ENCODE peak calls at places on chromosomes 4 and X, in five cellular contexts. K is uterus, C is hepatocyte, X is thoracic aorta, Q is kidney. A is an unnamed sample.

GRCh38 chr4:86587016-86587713 is 7.0 kb upstream of the PTPN13 start:
- DNase-seq in K (no peak), C (peak), X (no peak), Q (no peak), A (no peak)

GRCh38 chr4:76562161-76562560 is 127.1 kb downstream of the SHROOM3 start:
- DNase-seq in K (no peak), C (no peak), X (no peak), Q (no peak), A (no peak)

GRCh38 chr4:83285022-83285387 is 407 bp upstream of the COQ2 start:
- DNase-seq in K (no peak), C (peak), X (no peak), Q (no peak), A (no peak)

GRCh38 chrX:140709421-140709846 is at the start of gene LINC00632:
- DNase-seq in K (no peak), C (no peak), X (no peak), Q (no peak), A (peak)

GRCh38 chr4:77959566-77960338 is 97.1 kb downstream of the MRPL1 start:
- DNase-seq in K (no peak), C (peak), X (no peak), Q (no peak), A (no peak)

GRCh38 chr4:13159041-13159620 is 325.0 kb downstream of the RAB28 start:
- DNase-seq in K (no peak), C (no peak), X (no peak), Q (no peak), A (no peak)

GRCh38 chr4:118835896-118836762 is at the start of gene SEC24D:
- DNase-seq in K (peak), C (peak), X (peak), Q (peak), A (peak)

GRCh38 chrX:13491061-13491460 is 78.3 kb upstream of the EGFL6 start:
- DNase-seq in K (no peak), C (no peak), X (no peak), Q (no peak), A (no peak)

GRCh38 chrX:9369802-9370291 is 95.0 kb upstream of the TBL1X start:
- DNase-seq in K (no peak), C (no peak), X (no peak), Q (no peak), A (no peak)

GRCh38 chrX:55451626-55451989 is 319 bp upstream of the MAGEH1 start:
- DNase-seq in K (no peak), C (no peak), X (no peak), Q (no peak), A (no peak)

GRCh38 chrX:97102938-97103337 is 219.2 kb downstream of the RPA4 start:
- DNase-seq in K (no peak), C (no peak), X (no peak), Q (no peak), A (no peak)

GRCh38 chr4:151743128-151743854 is 17.5 kb downstream of the GATB start:
- DNase-seq in K (no peak), C (no peak), X (no peak), Q (no peak), A (no peak)

GRCh38 chr4:137967480-137968190 is 274.5 kb downstream of the SLC7A11 start:
- DNase-seq in K (no peak), C (no peak), X (no peak), Q (no peak), A (no peak)

GRCh38 chr4:1383728-1384591 is 22.3 kb downstream of the NKX1-1 start:
- DNase-seq in K (no peak), C (no peak), X (no peak), Q (peak), A (no peak)

GRCh38 chr4:98203406-98204235 is 57.6 kb upstream of the RAP1GDS1 start:
- DNase-seq in K (no peak), C (no peak), X (no peak), Q (no peak), A (no peak)

GRCh38 chr4:184417802-184418511 is 56.4 kb downstream of the IRF2 start:
- DNase-seq in K (no peak), C (peak), X (no peak), Q (no peak), A (peak)

GRCh38 chr4:150155391-150155790 is 77.1 kb downstream of the DCLK2 start:
- DNase-seq in K (no peak), C (no peak), X (no peak), Q (no peak), A (no peak)

GRCh38 chr4:185112104-185112503 is 31.0 kb upstream of the SLC25A4 start:
- DNase-seq in K (peak), C (peak), X (peak), Q (no peak), A (no peak)

GRCh38 chrX:17007134-17007768 is 60.8 kb downstream of the REPS2 start:
- DNase-seq in K (peak), C (no peak), X (no peak), Q (no peak), A (no peak)

GRCh38 chrX:40644821-40645358 is 2.5 kb downstream of the CXorf38 start:
- DNase-seq in K (peak), C (peak), X (peak), Q (peak), A (no peak)

GRCh38 chr4:156109943-156110925 is 156.6 kb upstream of the CTSO start:
- DNase-seq in K (peak), C (peak), X (no peak), Q (no peak), A (no peak)

GRCh38 chr4:4854649-4855292 is 4.7 kb upstream of the MSX1 start:
- DNase-seq in K (no peak), C (no peak), X (no peak), Q (peak), A (no peak)

GRCh38 chr4:94032754-94033153 is 174.9 kb upstream of the SMARCAD1 start:
- DNase-seq in K (no peak), C (no peak), X (no peak), Q (no peak), A (no peak)

GRCh38 chr4:153488719-153489384 is 22.7 kb downstream of the TMEM131L start:
- DNase-seq in K (no peak), C (no peak), X (no peak), Q (peak), A (peak)

GRCh38 chrX:40772290-40772689 is 36.9 kb upstream of the MED14 start:
- DNase-seq in K (no peak), C (no peak), X (no peak), Q (no peak), A (no peak)

GRCh38 chr4:100189820-100190642 is at the start of gene DDIT4L:
- DNase-seq in K (peak), C (peak), X (no peak), Q (peak), A (peak)

GRCh38 chr4:85773372-85773771 is 298.4 kb downstream of the ARHGAP24 start:
- DNase-seq in K (no peak), C (no peak), X (no peak), Q (no peak), A (no peak)

GRCh38 chrX:2452799-2453198 is 48.0 kb downstream of the DHRSX start:
- DNase-seq in K (no peak), C (no peak), X (no peak), Q (no peak), A (no peak)

GRCh38 chrX:2461711-2462016 is 39.1 kb downstream of the DHRSX start:
- DNase-seq in K (no peak), C (no peak), X (no peak), Q (no peak), A (no peak)

GRCh38 chrX:2452317-2452784 is 48.4 kb downstream of the DHRSX start:
- DNase-seq in K (no peak), C (no peak), X (no peak), Q (no peak), A (no peak)

GRCh38 chrX:2458309-2458708 is 42.5 kb downstream of the DHRSX start:
- DNase-seq in K (no peak), C (no peak), X (no peak), Q (no peak), A (no peak)

DNA sequence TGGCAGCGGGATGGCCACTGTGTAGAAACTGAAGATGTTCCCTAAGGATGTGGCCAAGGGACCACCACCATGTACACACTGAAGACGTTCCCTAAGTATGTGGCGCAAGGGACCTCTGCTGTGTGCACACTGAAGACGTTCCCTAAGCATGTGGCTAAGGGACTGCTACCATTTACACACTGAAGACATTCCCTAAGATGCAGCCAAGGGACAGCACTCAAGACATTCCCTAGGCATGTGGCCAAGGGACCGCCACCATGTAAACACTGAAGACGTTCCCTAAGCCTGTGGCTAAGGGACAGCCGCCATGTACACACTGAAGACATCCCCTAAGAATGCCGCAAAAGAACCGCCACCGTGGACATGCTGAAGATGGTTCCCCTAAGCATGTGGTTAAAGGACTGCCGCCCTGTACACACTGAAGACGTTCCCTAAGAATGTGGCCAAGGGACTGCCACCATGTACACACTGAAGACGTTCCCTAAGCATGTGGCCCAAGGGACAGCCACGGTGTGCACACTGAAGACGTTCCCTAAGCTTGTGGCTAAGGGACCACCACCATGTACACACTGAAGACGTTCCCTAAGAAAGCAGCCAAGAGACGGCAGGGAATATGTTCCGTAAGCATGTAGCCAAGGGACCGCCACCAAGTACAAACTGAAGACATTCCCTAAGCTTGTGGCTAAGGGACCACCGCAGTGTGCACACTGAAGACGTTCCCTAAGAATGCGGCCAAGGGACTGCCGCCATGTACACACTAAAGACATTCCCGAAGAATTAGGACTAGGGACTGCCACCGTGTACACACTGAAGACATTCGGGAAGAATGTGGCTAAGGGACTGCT is 43.3 kb downstream of the DHRSX start:
- DNase-seq in K (no peak), C (no peak), X (no peak), Q (no peak), A (no peak)
- H3K27ac ChIP-seq in K (no peak), C (no peak), X (no peak), Q (no peak), A (no peak)

GRCh38 chr4:158164849-158165248 is 8.0 kb downstream of the GASK1B start:
- DNase-seq in K (no peak), C (no peak), X (no peak), Q (no peak), A (no peak)
- H3K4me3 ChIP-seq in K (peak), C (peak), X (peak), Q (no peak), A (peak)

GRCh38 chrX:103212749-103213457 is 2.0 kb upstream of the BEX4 start:
- DNase-seq in K (no peak), C (no peak), X (no peak), Q (no peak), A (no peak)

GRCh38 chrX:103215768-103216085 is 819 bp downstream of the BEX4 start:
- DNase-seq in K (no peak), C (no peak), X (no peak), Q (no peak), A (no peak)

GRCh38 chrX:103210056-103210455 is 4.9 kb upstream of the BEX4 start:
- DNase-seq in K (no peak), C (no peak), X (no peak), Q (no peak), A (no peak)

GRCh38 chrX:103215037-103215767 is at the start of gene BEX4:
- DNase-seq in K (peak), C (peak), X (peak), Q (peak), A (peak)

DNA sequence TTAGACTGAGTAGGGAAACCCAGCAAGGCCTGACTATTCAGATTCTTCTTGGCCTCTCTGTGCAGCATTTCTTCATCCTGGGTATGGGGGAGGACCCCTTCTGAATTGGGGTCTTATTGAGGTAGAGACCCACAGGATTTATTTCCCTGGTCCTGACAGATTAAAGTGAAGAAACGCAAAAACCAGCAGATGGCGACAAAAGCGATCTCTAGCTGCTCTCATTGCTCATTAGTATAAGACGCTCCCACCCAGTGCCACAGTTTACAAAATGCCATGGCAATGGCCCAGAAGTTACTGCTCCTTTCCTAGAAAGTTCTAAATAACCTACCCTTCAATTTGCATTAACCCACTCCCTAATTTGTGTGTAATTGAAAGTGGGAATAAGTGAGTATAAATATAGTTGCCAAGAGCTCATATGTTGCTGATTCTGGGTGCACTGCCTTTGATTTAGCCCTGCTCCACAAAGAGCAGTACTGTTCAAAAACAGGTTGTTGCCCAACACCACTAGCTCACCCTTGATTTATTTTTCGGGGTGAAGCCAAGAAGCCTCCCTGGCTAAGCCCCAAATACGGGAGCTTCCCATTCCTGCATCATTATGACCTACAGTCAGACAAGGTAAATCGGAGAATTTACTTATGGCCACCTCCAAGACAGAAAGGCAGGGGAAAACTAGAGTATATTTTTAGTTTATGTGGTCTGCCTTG is 3.7 kb upstream of the BEX4 start:
- DNase-seq in K (peak), C (peak), X (no peak), Q (no peak), A (no peak)
- TF ChIP-seq CTCF in K (peak), C (peak), X (no peak), Q (peak), A (peak)

DNA sequence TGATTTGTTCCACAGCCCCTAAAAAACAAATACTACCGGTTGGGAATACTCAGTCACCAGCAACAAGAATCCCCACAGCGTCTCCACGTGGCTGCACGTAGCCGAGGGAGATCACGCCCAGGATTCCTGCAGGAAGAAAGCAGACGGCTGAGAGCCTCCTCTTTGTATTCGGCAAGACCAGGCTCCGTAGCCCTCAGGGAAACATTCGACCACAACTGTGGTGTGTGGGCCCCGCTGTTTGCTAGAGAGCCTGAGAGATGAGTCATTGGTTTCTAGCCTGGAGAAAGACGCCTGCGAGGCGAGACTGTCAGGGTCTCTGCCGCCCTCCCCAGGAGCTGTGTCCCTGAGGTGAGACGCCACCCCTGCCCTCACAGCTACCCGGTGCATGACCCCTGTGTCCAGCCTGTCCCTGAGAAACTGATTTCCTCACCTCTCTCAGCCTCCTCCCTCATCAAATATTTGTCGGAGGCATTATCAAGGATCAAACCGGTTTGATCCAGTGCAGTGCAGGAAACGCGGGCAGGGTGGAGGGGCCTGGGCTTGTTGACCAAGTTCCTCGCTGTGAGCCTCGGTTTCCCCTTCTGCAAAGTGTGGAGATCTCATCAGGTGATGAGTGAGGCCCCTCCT is 4.7 kb upstream of the S100P start:
- DNase-seq in K (no peak), C (peak), X (no peak), Q (peak), A (peak)
- H3K27ac ChIP-seq in K (no peak), C (peak), X (no peak), Q (no peak), A (no peak)

GRCh38 chrX:119943185-119943988 is at the start of gene NKAP:
- DNase-seq in K (peak), C (peak), X (peak), Q (peak), A (peak)

GRCh38 chrX:119941336-119941735 is 2.2 kb downstream of the NKAP start:
- DNase-seq in K (no peak), C (no peak), X (no peak), Q (no peak), A (no peak)

GRCh38 chrX:119942831-119943184 is 743 bp downstream of the NKAP start:
- DNase-seq in K (no peak), C (peak), X (no peak), Q (no peak), A (no peak)

GRCh38 chrX:119945481-119945880 is 1.9 kb upstream of the NKAP start:
- DNase-seq in K (no peak), C (no peak), X (no peak), Q (no peak), A (no peak)

GRCh38 chrX:119942173-119942819 is 1.3 kb downstream of the NKAP start:
- DNase-seq in K (no peak), C (no peak), X (no peak), Q (no peak), A (no peak)
- H3K4me3 ChIP-seq in K (peak), C (peak), X (peak), Q (peak), A (peak)

DNA sequence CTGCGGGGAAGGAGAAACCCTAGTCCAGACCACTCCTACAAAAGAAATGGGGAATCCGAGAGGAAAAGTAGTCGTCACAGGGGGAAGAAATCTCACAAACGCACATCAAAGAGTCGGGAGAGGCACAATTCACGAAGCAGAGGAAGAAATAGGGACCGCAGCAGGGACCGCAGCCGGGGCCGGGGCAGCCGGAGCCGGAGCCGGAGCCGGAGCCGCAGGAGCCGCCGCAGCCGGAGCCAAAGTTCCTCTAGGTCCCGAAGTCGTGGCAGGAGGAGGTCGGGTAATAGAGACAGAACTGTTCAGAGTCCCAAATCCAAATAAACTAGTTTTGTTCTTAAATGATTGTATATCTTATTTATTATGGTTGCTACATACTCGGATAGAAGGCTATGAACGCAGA is 31.7 kb downstream of the AP1S2 start:
- DNase-seq in K (no peak), C (no peak), X (no peak), Q (peak), A (no peak)
- TF ChIP-seq CTCF in K (no peak), C (no peak), X (no peak), Q (no peak), A (no peak)

GRCh38 chrX:106612403-106612789 is 618 bp downstream of the RADX start:
- DNase-seq in K (no peak), C (peak), X (no peak), Q (no peak), A (no peak)
- H3K27ac ChIP-seq in K (peak), C (no peak), X (no peak), Q (no peak), A (no peak)

GRCh38 chr4:2931765-2932560 is 31.2 kb downstream of the NOP14 start:
- DNase-seq in K (peak), C (no peak), X (peak), Q (peak), A (no peak)
- H3K4me3 ChIP-seq in K (no peak), C (no peak), X (no peak), Q (no peak), A (no peak)

DNA sequence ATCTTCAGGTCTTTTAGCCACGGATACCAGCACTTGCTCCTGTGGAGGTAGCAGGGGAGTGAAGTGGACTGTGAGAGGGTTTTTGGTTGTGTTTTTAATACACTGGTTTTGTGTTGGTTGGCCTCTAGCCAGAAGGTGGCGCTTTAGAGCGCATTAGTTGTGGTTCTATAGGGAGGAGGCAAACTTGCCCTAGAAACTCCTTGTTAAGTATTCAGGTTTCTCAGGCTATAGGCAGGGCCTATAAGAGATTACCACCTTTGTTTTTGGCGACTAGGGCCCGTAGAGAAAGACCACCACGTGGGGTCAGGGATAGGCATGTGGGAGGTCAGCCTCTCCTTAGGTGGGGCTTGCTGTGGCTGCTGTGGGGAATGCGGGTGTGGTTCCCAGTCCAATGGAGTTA is 221.6 kb upstream of the SPANXN4 start:
- DNase-seq in K (no peak), C (no peak), X (no peak), Q (no peak), A (no peak)
- TF ChIP-seq CTCF in K (no peak), C (no peak), X (no peak), Q (no peak), A (no peak)

A was measured in dorsolateral prefrontal cortex.